ENCODE peak calls at places on chromosomes 7 and 10, in ten cellular contexts. J, P, M, O, B, R, Z, S, U and I are unnamed samples. For H3K27me3, the result is how much of the 10 kb centered on the place peaks cover.

GRCh38 chr7:102836977-102837376 is 75.8 kb upstream of the LRRC17 start:
- DNase-seq in J (no peak), U (no peak), O (no peak), Z (no peak), P (no peak), S (no peak), M (no peak), B (no peak), R (no peak), I (no peak)

GRCh38 chr10:129495697-129496096 is 28.7 kb downstream of the MGMT start:
- DNase-seq in J (no peak), O (no peak), M (no peak), S (no peak), B (no peak), Z (no peak), R (no peak), U (peak), P (no peak), I (no peak)

GRCh38 chr7:40680657-40681056 is 545.9 kb downstream of the SUGCT start:
- DNase-seq in R (no peak), Z (no peak), O (no peak), S (no peak), U (peak), B (no peak), P (no peak), J (peak), M (no peak), I (no peak)

GRCh38 chr7:75889826-75890225 is 11.0 kb downstream of the RHBDD2 start:
- DNase-seq in M (peak), O (no peak), S (peak), U (no peak), Z (peak), J (peak), P (no peak), R (no peak), B (no peak), I (no peak)

GRCh38 chr7:75638607-75639070 is 100.1 kb downstream of the HIP1 start:
- DNase-seq in J (peak), U (peak), M (no peak), Z (peak), S (no peak), B (peak), P (peak), O (no peak), R (peak), I (no peak)

GRCh38 chr7:94908204-94909022 is 1.0 kb downstream of the PPP1R9A start:
- DNase-seq in P (peak), S (no peak), U (peak), M (peak), R (peak), B (no peak), J (peak), Z (peak), O (no peak), I (no peak)

GRCh38 chr7:106681815-106682495 is 21.0 kb upstream of the CCDC71L start:
- DNase-seq in P (no peak), R (no peak), U (no peak), Z (peak), S (peak), J (peak), O (no peak), M (peak), B (no peak), I (peak)

GRCh38 chr7:145848691-145849090 is 267.9 kb upstream of the CNTNAP2 start:
- DNase-seq in Z (no peak), M (no peak), S (no peak), B (no peak), R (no peak), J (no peak), P (no peak), O (no peak), U (peak), I (no peak)

GRCh38 chr10:47286591-47287325 is 13.2 kb upstream of the GDF10 start:
- DNase-seq in J (no peak), B (no peak), O (no peak), U (no peak), M (no peak), R (no peak), Z (no peak), P (no peak), S (no peak), I (no peak)

GRCh38 chr7:2521341-2521745 is 1.8 kb downstream of the LFNG start:
- DNase-seq in P (no peak), B (no peak), Z (no peak), M (no peak), U (peak), R (no peak), S (no peak), J (no peak), O (no peak), I (no peak)

GRCh38 chr10:92114201-92114600 is 176.7 kb downstream of the CPEB3 start:
- DNase-seq in M (no peak), S (no peak), B (no peak), J (no peak), P (no peak), Z (no peak), U (no peak), O (no peak), R (no peak), I (no peak)

GRCh38 chr10:100636848-100637553 is 101.3 kb downstream of the HIF1AN start:
- DNase-seq in B (no peak), M (no peak), S (no peak), O (no peak), R (no peak), J (no peak), P (no peak), Z (no peak), U (no peak), I (no peak)

GRCh38 chr10:47070541-47070940 is 159.3 kb downstream of the PTPN20 start:
- DNase-seq in M (no peak), P (no peak), O (no peak), R (no peak), J (no peak), B (no peak), Z (no peak), S (no peak), U (no peak), I (no peak)

GRCh38 chr7:20786779-20787651 is at the start of gene SP8:
- DNase-seq in M (no peak), O (no peak), S (no peak), Z (peak), U (peak), R (no peak), J (no peak), P (peak), B (no peak), I (no peak)

GRCh38 chr7:37007731-37008130 is 283.4 kb upstream of the AOAH start:
- DNase-seq in O (no peak), B (no peak), U (peak), R (no peak), S (no peak), J (no peak), Z (no peak), P (no peak), M (no peak), I (no peak)

GRCh38 chr10:115964827-115965226 is 308.2 kb downstream of the GFRA1 start:
- DNase-seq in B (no peak), U (no peak), M (no peak), J (no peak), O (no peak), P (no peak), S (no peak), R (no peak), Z (no peak), I (no peak)

GRCh38 chr7:103637080-103637479 is 191.1 kb upstream of the SLC26A5 start:
- DNase-seq in Z (peak), P (no peak), U (no peak), S (peak), R (no peak), B (peak), M (peak), J (peak), O (no peak), I (peak)

DNA sequence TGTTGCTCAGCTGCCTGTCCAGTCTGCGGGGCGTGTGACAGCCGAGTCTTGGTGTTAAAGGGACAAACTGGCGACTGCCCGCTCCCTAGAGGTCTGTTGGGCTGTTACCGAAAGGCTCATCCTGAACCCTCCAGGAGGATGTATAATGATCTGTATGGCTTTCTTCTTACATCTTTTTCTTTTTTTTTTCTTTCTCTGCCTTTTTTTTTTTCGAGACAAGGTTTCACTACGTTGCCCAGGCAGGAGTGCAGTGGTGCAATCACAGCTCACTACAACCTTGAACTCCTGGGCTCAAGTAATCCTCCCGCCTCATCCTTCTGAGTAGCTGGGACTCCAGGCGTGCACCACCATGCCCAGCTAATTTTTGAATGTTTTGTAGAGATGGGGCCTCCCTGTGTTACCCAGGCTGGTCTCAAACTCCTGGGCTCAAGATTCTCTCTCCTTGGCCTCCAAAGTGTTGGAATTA is 857 bp downstream of the INTS15 start:
- DNase-seq in S (no peak), M (no peak), P (no peak), Z (no peak), J (no peak), O (no peak), U (peak), B (no peak), R (no peak), I (no peak)
- TF ChIP-seq CTCF in S (no peak), M (no peak), P (no peak), Z (no peak), J (no peak), O (no peak), U (no peak), B (no peak), R (no peak), I (no peak)

DNA sequence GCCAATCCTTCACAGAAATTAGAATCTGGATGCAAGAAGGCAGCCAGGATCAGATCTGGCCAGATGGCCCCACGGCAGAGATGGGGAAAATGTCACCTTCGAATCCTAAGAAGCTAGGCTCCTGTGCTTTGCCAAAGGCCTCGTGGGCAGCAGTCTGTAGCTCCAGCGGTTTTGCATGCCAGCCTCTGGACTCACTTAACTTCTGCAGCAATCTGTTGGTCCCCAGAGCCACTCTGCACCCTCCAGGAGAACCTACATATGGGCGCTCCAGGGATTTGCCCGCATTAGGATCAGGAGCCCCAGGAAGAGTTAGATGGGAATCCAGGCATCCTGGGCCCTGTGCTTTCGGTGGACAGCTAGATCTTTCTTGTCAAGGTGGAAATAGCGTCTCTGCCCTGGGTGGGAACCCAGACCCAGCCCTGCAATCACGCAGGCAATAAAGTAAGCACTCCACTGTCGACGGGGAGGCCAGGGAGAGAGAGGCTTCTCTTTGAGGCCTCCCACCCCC is 10.1 kb upstream of the HOXA13 start:
- DNase-seq in Z (no peak), P (no peak), B (no peak), U (no peak), O (peak), M (no peak), R (no peak), J (no peak), S (no peak), I (no peak)
- H3K27me3 ChIP-seq in Z (half or more), P (under half), B (half or more), U (half or more), O (under half), M (half or more), R (half or more), J (half or more), S (half or more), I (under half)

GRCh38 chr7:116591202-116592040 is 66.6 kb downstream of the CAV1 start:
- DNase-seq in B (no peak), R (no peak), U (no peak), J (peak), S (no peak), P (no peak), M (no peak), O (no peak), Z (no peak), I (no peak)
- TF ChIP-seq CTCF in B (peak), R (peak), U (peak), J (peak), S (peak), P (peak), M (peak), O (peak), Z (peak), I (peak)

DNA sequence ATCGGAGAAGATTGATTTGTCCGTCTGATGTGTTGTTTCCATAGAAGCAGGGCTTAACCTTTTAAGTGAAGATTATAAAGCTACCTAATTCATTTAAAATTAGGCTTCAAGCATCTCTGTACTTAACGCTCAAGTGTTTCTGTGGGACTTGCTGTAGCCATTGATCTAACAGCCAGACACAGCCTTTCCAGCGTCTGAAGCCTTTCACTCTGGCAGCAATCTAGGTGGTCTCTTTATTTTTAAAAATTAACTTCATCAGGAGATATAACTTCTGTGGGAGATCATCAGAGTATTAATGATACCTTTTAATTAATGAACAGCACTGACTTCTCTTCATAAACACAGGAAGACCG is 88.1 kb downstream of the BEND7 start:
- DNase-seq in U (no peak), J (no peak), P (no peak), M (no peak), R (no peak), O (no peak), Z (no peak), S (no peak), B (no peak), I (no peak)
- H3K27me3 ChIP-seq in U (under half), J (under half), P (under half), M (under half), R (under half), O (under half), Z (under half), S (under half), B (under half), I (under half)

GRCh38 chr10:124648131-124648475 is 96.1 kb downstream of the FAM53B start:
- DNase-seq in U (no peak), M (no peak), S (no peak), R (no peak), O (no peak), B (no peak), Z (no peak), P (no peak), J (no peak), I (no peak)

GRCh38 chr10:124646483-124647352 is 97.5 kb downstream of the FAM53B start:
- DNase-seq in U (no peak), O (no peak), M (peak), P (peak), S (peak), J (peak), R (peak), B (peak), Z (peak), I (peak)

GRCh38 chr10:124649209-124649608 is 95.0 kb downstream of the FAM53B start:
- DNase-seq in J (no peak), Z (no peak), R (no peak), P (peak), O (no peak), M (no peak), U (no peak), S (no peak), B (no peak), I (no peak)

GRCh38 chr10:124648738-124649137 is 95.4 kb downstream of the FAM53B start:
- DNase-seq in P (peak), U (no peak), S (peak), Z (peak), O (no peak), B (peak), J (peak), R (peak), M (peak), I (no peak)

GRCh38 chr10:124647421-124648130 is 96.6 kb downstream of the FAM53B start:
- DNase-seq in S (peak), M (no peak), Z (no peak), O (no peak), P (peak), J (peak), R (peak), U (no peak), B (no peak), I (no peak)
- TF ChIP-seq CTCF in S (peak), M (no peak), Z (no peak), O (no peak), P (no peak), J (peak), R (peak), U (no peak), B (peak), I (peak)

DNA sequence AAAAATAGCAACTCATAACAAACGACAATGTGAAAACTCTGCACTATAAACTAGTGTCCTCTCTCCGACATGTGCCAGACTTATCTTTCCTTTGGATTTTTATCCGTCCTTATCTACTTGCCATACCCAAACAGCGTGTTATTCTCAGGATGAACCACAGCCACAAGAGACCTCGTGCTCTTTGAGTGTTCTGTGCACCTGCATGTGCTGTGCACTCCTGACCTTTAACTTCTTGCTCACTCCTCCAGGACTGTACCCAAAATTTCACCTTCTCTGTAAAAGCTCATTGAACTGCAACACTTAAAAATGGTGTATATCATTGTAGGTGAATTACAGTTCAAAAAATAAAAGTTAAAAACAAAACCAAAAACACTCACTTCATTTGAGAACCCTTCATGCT is 58.0 kb upstream of the SLC35G1 start:
- DNase-seq in J (no peak), S (no peak), R (no peak), B (no peak), P (no peak), M (no peak), U (no peak), O (no peak), Z (no peak), I (no peak)
- H3K27me3 ChIP-seq in J (under half), S (under half), R (under half), B (under half), P (under half), M (under half), U (half or more), O (under half), Z (under half), I (under half)

DNA sequence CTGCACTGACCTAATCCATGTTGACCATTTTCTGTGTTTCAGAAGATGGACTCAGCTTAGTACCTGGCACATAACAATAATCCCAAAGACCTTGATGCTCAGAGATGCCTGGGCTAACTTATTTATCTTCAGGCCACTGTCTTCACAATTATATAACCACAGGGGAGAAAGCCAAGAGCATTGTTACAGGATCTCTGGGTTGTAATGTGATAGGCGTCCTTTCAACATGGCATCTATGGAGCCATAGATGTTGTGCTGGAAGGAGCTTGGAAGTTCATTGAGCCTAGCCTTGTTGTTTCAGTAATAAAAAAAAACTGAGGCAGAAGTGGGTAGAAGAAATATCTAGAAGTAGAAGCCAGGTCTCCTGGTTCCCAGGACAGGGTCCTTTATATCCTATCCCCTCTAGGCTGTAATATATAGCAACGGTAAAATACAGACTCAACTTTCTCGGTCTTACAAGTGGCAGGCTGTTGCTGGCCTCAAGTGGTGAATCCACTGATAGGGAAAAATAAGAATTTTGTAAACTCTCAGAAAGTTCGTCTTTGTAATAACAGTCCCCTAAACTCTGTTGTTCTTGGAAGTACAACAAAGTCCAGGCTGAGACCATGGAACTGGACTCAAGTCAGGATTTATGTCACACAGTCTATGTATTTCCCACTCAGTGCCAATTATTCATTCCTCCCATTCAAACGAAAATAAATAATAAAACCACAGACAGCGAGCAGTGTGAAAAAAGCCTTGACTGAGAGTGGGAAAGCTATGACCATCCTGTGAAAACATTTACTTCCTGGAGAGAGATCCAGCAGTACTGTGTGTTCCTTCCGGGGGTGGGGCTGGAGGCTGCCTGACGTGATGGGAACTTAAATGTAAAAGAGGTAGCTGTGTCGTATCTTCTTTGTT is 277.6 kb downstream of the REEP3 start:
- DNase-seq in O (no peak), Z (peak), P (peak), R (peak), M (peak), U (no peak), J (peak), B (peak), S (peak), I (peak)
- TF ChIP-seq CTCF in O (no peak), Z (no peak), P (no peak), R (no peak), M (peak), U (no peak), J (no peak), B (no peak), S (peak), I (no peak)